ENCODE peak calls at places on chromosomes 7 and 10, in eight cellular contexts. One of them, this sample, is unnamed.

GRCh38 chr10:74213571-74214162 is 62.6 kb downstream of the ADK start:
- DNase-seq in cardiac muscle cell: peak; percentile 68
- DNase-seq in glomerular endothelial cell: no peak
- DNase-seq in neural progenitor cell: no peak
- DNase-seq in T-helper 9 cell: peak; percentile 26
- DNase-seq in activated T-cell treated with anti-CD3 and anti-CD28 coated beads for 48 hours: peak; percentile 12
- DNase-seq in AG04450: no peak
- DNase-seq in HS-5: no peak
- DNase-seq in this sample: no peak

GRCh38 chr7:101172854-101173751 is 7.0 kb downstream of the NAT16 start:
- DNase-seq in cardiac muscle cell: peak; percentile 65
- DNase-seq in glomerular endothelial cell: no peak
- DNase-seq in neural progenitor cell: no peak
- DNase-seq in T-helper 9 cell: no peak
- DNase-seq in activated T-cell treated with anti-CD3 and anti-CD28 coated beads for 48 hours: no peak
- DNase-seq in AG04450: peak; percentile 68
- DNase-seq in HS-5: no peak
- DNase-seq in this sample: no peak

GRCh38 chr10:71923138-71923692 is 41.0 kb upstream of the CHST3 start:
- DNase-seq in cardiac muscle cell: no peak
- DNase-seq in glomerular endothelial cell: no peak
- DNase-seq in neural progenitor cell: no peak
- DNase-seq in T-helper 9 cell: no peak
- DNase-seq in activated T-cell treated with anti-CD3 and anti-CD28 coated beads for 48 hours: no peak
- DNase-seq in AG04450: no peak
- DNase-seq in HS-5: no peak
- DNase-seq in this sample: no peak

GRCh38 chr10:20817646-20818045 is 79.5 kb downstream of the NEBL start:
- DNase-seq in cardiac muscle cell: no peak
- DNase-seq in glomerular endothelial cell: no peak
- DNase-seq in neural progenitor cell: no peak
- DNase-seq in T-helper 9 cell: no peak
- DNase-seq in activated T-cell treated with anti-CD3 and anti-CD28 coated beads for 48 hours: no peak
- DNase-seq in AG04450: no peak
- DNase-seq in HS-5: no peak
- DNase-seq in this sample: no peak

GRCh38 chr7:39621784-39622411 is 1.5 kb upstream of the RALA start:
- DNase-seq in cardiac muscle cell: no peak
- DNase-seq in glomerular endothelial cell: no peak
- DNase-seq in neural progenitor cell: no peak
- DNase-seq in T-helper 9 cell: no peak
- DNase-seq in activated T-cell treated with anti-CD3 and anti-CD28 coated beads for 48 hours: no peak
- DNase-seq in AG04450: no peak
- DNase-seq in HS-5: no peak
- DNase-seq in this sample: no peak

GRCh38 chr10:96585726-96586418 is 940 bp downstream of the TM9SF3 start:
- DNase-seq in cardiac muscle cell: peak; percentile 14
- DNase-seq in glomerular endothelial cell: no peak
- DNase-seq in neural progenitor cell: peak; percentile 10
- DNase-seq in T-helper 9 cell: peak; percentile 15
- DNase-seq in activated T-cell treated with anti-CD3 and anti-CD28 coated beads for 48 hours: no peak
- DNase-seq in AG04450: no peak
- DNase-seq in HS-5: no peak
- DNase-seq in this sample: no peak

GRCh38 chr10:538895-539294 is 150.6 kb downstream of the DIP2C start:
- DNase-seq in cardiac muscle cell: peak; percentile 55
- DNase-seq in glomerular endothelial cell: no peak
- DNase-seq in neural progenitor cell: no peak
- DNase-seq in T-helper 9 cell: no peak
- DNase-seq in activated T-cell treated with anti-CD3 and anti-CD28 coated beads for 48 hours: no peak
- DNase-seq in AG04450: peak; percentile 76
- DNase-seq in HS-5: no peak
- DNase-seq in this sample: no peak

GRCh38 chr10:76306859-76307258 is 875.4 kb downstream of the LRMDA start:
- DNase-seq in cardiac muscle cell: peak; percentile 79
- DNase-seq in glomerular endothelial cell: no peak
- DNase-seq in neural progenitor cell: no peak
- DNase-seq in T-helper 9 cell: no peak
- DNase-seq in activated T-cell treated with anti-CD3 and anti-CD28 coated beads for 48 hours: no peak
- DNase-seq in AG04450: no peak
- DNase-seq in HS-5: no peak
- DNase-seq in this sample: no peak

GRCh38 chr7:81743665-81744064 is 26.2 kb downstream of the HGF start:
- DNase-seq in cardiac muscle cell: no peak
- DNase-seq in glomerular endothelial cell: no peak
- DNase-seq in neural progenitor cell: no peak
- DNase-seq in T-helper 9 cell: no peak
- DNase-seq in activated T-cell treated with anti-CD3 and anti-CD28 coated beads for 48 hours: no peak
- DNase-seq in AG04450: no peak
- DNase-seq in HS-5: no peak
- DNase-seq in this sample: no peak

GRCh38 chr10:117399341-117400196 is 24.3 kb upstream of the PDZD8 start:
- DNase-seq in cardiac muscle cell: no peak
- DNase-seq in glomerular endothelial cell: no peak
- DNase-seq in neural progenitor cell: no peak
- DNase-seq in T-helper 9 cell: no peak
- DNase-seq in activated T-cell treated with anti-CD3 and anti-CD28 coated beads for 48 hours: no peak
- DNase-seq in AG04450: no peak
- DNase-seq in HS-5: no peak
- DNase-seq in this sample: no peak

GRCh38 chr7:23334482-23335056 is 35.4 kb downstream of the MALSU1 start:
- DNase-seq in cardiac muscle cell: peak; percentile 94
- DNase-seq in glomerular endothelial cell: peak; percentile 98
- DNase-seq in neural progenitor cell: no peak
- DNase-seq in T-helper 9 cell: no peak
- DNase-seq in activated T-cell treated with anti-CD3 and anti-CD28 coated beads for 48 hours: no peak
- DNase-seq in AG04450: peak; percentile 91
- DNase-seq in HS-5: peak; percentile 100
- DNase-seq in this sample: peak; percentile 97

GRCh38 chr7:35553498-35553897 is 141.4 kb downstream of the HERPUD2 start:
- DNase-seq in cardiac muscle cell: peak; percentile 44
- DNase-seq in glomerular endothelial cell: no peak
- DNase-seq in neural progenitor cell: no peak
- DNase-seq in T-helper 9 cell: no peak
- DNase-seq in activated T-cell treated with anti-CD3 and anti-CD28 coated beads for 48 hours: no peak
- DNase-seq in AG04450: no peak
- DNase-seq in HS-5: no peak
- DNase-seq in this sample: no peak

GRCh38 chr10:69123306-69123746 is 652 bp upstream of the VPS26A start:
- DNase-seq in cardiac muscle cell: peak; percentile 77
- DNase-seq in glomerular endothelial cell: no peak
- DNase-seq in neural progenitor cell: peak; percentile 83
- DNase-seq in T-helper 9 cell: no peak
- DNase-seq in activated T-cell treated with anti-CD3 and anti-CD28 coated beads for 48 hours: no peak
- DNase-seq in AG04450: peak; percentile 24
- DNase-seq in HS-5: no peak
- DNase-seq in this sample: no peak

GRCh38 chr10:46299531-46300366 is 13.0 kb downstream of the ANTXRL start:
- DNase-seq in cardiac muscle cell: no peak
- DNase-seq in glomerular endothelial cell: no peak
- DNase-seq in neural progenitor cell: peak; percentile 51
- DNase-seq in T-helper 9 cell: no peak
- DNase-seq in activated T-cell treated with anti-CD3 and anti-CD28 coated beads for 48 hours: no peak
- DNase-seq in AG04450: no peak
- DNase-seq in HS-5: no peak
- DNase-seq in this sample: no peak

GRCh38 chr7:34083440-34083839 is 178.1 kb downstream of the BMPER start:
- DNase-seq in cardiac muscle cell: no peak
- DNase-seq in glomerular endothelial cell: no peak
- DNase-seq in neural progenitor cell: no peak
- DNase-seq in T-helper 9 cell: no peak
- DNase-seq in activated T-cell treated with anti-CD3 and anti-CD28 coated beads for 48 hours: no peak
- DNase-seq in AG04450: no peak
- DNase-seq in HS-5: no peak
- DNase-seq in this sample: no peak

GRCh38 chr10:93357680-93358079 is 124.5 kb downstream of the MYOF start:
- DNase-seq in cardiac muscle cell: peak; percentile 62
- DNase-seq in glomerular endothelial cell: no peak
- DNase-seq in neural progenitor cell: peak; percentile 81
- DNase-seq in T-helper 9 cell: no peak
- DNase-seq in activated T-cell treated with anti-CD3 and anti-CD28 coated beads for 48 hours: no peak
- DNase-seq in AG04450: no peak
- DNase-seq in HS-5: no peak
- DNase-seq in this sample: no peak

GRCh38 chr7:32958046-32959025 is 1.1 kb downstream of the FKBP9 start:
- DNase-seq in cardiac muscle cell: peak; percentile 84
- DNase-seq in glomerular endothelial cell: no peak
- DNase-seq in neural progenitor cell: no peak
- DNase-seq in T-helper 9 cell: no peak
- DNase-seq in activated T-cell treated with anti-CD3 and anti-CD28 coated beads for 48 hours: no peak
- DNase-seq in AG04450: no peak
- DNase-seq in HS-5: peak; percentile 41
- DNase-seq in this sample: no peak

GRCh38 chr7:2109251-2109935 is 123.4 kb downstream of the MAD1L1 start:
- DNase-seq in cardiac muscle cell: no peak
- DNase-seq in glomerular endothelial cell: no peak
- DNase-seq in neural progenitor cell: no peak
- DNase-seq in T-helper 9 cell: no peak
- DNase-seq in activated T-cell treated with anti-CD3 and anti-CD28 coated beads for 48 hours: no peak
- DNase-seq in AG04450: no peak
- DNase-seq in HS-5: no peak
- DNase-seq in this sample: no peak